ENCODE peak calls at places on chromosome 1, in five cellular contexts. G is NCI-H1436, X is Caki2, R is left ventricle myocardium inferior, E is AG04449. U is an unnamed sample.

GRCh38 chr1:58784758-58785423 is 1.0 kb upstream of the JUN start:
- DNase-seq in R (peak; percentile 90), E (peak; percentile 85), G (peak; percentile 24), X (no peak), U (peak; percentile 19)

GRCh38 chr1:40140211-40140709 is 20.9 kb upstream of the RLF start:
- DNase-seq in E (no peak), G (no peak), X (no peak), R (no peak), U (no peak)

GRCh38 chr1:1597275-1597930 is 2.5 kb downstream of the FNDC10 start:
- DNase-seq in R (no peak), X (peak; percentile 22), E (no peak), G (no peak), U (no peak)

GRCh38 chr1:205321109-205321958 is at the start of gene NUAK2:
- DNase-seq in X (peak; percentile 93), R (peak; percentile 93), G (peak; percentile 95), E (no peak), U (peak; percentile 97)

GRCh38 chr1:179217943-179218507 is 11.5 kb downstream of the ABL2 start:
- DNase-seq in G (no peak), E (no peak), R (no peak), X (no peak), U (no peak)

GRCh38 chr1:119838255-119838654 is 27.0 kb upstream of the REG4 start:
- DNase-seq in E (no peak), X (no peak), R (no peak), G (no peak), U (no peak)

GRCh38 chr1:183685112-183685713 is 32.1 kb upstream of the APOBEC4 start:
- DNase-seq in G (no peak), E (no peak), R (no peak), X (peak; percentile 21), U (peak; percentile 33)

GRCh38 chr1:15349133-15349532 is 60.6 kb upstream of the EFHD2 start:
- DNase-seq in E (no peak), X (no peak), R (no peak), G (no peak), U (no peak)

GRCh38 chr1:35980090-35980489 is 49.2 kb downstream of the AGO3 start:
- DNase-seq in R (no peak), E (no peak), G (no peak), X (no peak), U (no peak)

GRCh38 chr1:41662656-41663437 is 178.4 kb upstream of the EDN2 start:
- DNase-seq in G (no peak), E (peak; percentile 69), X (no peak), R (peak; percentile 47), U (no peak)

GRCh38 chr1:172966844-172967540 is 83.7 kb downstream of the TNFSF18 start:
- DNase-seq in G (no peak), X (no peak), R (no peak), E (no peak), U (no peak)

GRCh38 chr1:65881070-65881594 is 88.4 kb downstream of the PDE4B start:
- DNase-seq in E (no peak), G (no peak), X (peak; percentile 4), R (no peak), U (no peak)

GRCh38 chr1:63368131-63368530 is 704 bp downstream of the ALG6 start:
- DNase-seq in R (no peak), G (no peak), X (no peak), E (no peak), U (no peak)

GRCh38 chr1:29390075-29390474 is 153.8 kb downstream of the PTPRU start:
- DNase-seq in G (no peak), R (no peak), E (no peak), X (no peak), U (no peak)

GRCh38 chr1:42756956-42757891 is 9.6 kb downstream of the P3H1 start:
- DNase-seq in E (no peak), X (peak; percentile 52), G (no peak), R (no peak), U (no peak)